ENCODE peak calls at places on chromosome 1, in four cellular contexts. One of them, this sample, is unnamed.

GRCh38 chr1:110463695-110464094 is 12.7 kb downstream of the PROK1 start:
- DNase-seq in transverse colon: no peak
- DNase-seq in body of pancreas: no peak
- DNase-seq in CD4-positive, CD25-positive, alpha-beta regulatory T cell: no peak
- DNase-seq in this sample: no peak

GRCh38 chr1:212432706-212433576 is at the start of gene NENF:
- DNase-seq in body of pancreas: peak; percentile 86
- DNase-seq in transverse colon: peak; percentile 90
- DNase-seq in CD4-positive, CD25-positive, alpha-beta regulatory T cell: peak; percentile 54
- DNase-seq in this sample: peak; percentile 70

GRCh38 chr1:25825605-25826004 is 5.9 kb downstream of the MTFR1L start:
- DNase-seq in body of pancreas: no peak
- DNase-seq in transverse colon: no peak
- DNase-seq in CD4-positive, CD25-positive, alpha-beta regulatory T cell: no peak
- DNase-seq in this sample: no peak

GRCh38 chr1:178580096-178580495 is 67.2 kb downstream of the TEX35 start:
- DNase-seq in CD4-positive, CD25-positive, alpha-beta regulatory T cell: no peak
- DNase-seq in body of pancreas: no peak
- DNase-seq in transverse colon: no peak
- DNase-seq in this sample: no peak

GRCh38 chr1:96966536-96967138 is 245.1 kb downstream of the PTBP2 start:
- DNase-seq in CD4-positive, CD25-positive, alpha-beta regulatory T cell: peak; percentile 46
- DNase-seq in body of pancreas: peak; percentile 71
- DNase-seq in transverse colon: peak; percentile 78
- DNase-seq in this sample: peak; percentile 69

GRCh38 chr1:209751627-209752231 is 4.1 kb upstream of the TRAF3IP3 start:
- DNase-seq in transverse colon: no peak
- DNase-seq in CD4-positive, CD25-positive, alpha-beta regulatory T cell: no peak
- DNase-seq in body of pancreas: no peak
- DNase-seq in this sample: peak; percentile 57

GRCh38 chr1:72705921-72706320 is 423.6 kb upstream of the NEGR1 start:
- DNase-seq in body of pancreas: no peak
- DNase-seq in transverse colon: no peak
- DNase-seq in CD4-positive, CD25-positive, alpha-beta regulatory T cell: no peak
- DNase-seq in this sample: no peak

GRCh38 chr1:29328897-29329775 is 92.8 kb downstream of the PTPRU start:
- DNase-seq in transverse colon: no peak
- DNase-seq in CD4-positive, CD25-positive, alpha-beta regulatory T cell: no peak
- DNase-seq in body of pancreas: no peak
- DNase-seq in this sample: no peak

GRCh38 chr1:28915036-28915895 is 897 bp downstream of the EPB41 start:
- DNase-seq in transverse colon: peak; percentile 45
- DNase-seq in body of pancreas: peak; percentile 32
- DNase-seq in CD4-positive, CD25-positive, alpha-beta regulatory T cell: no peak
- DNase-seq in this sample: peak; percentile 66

GRCh38 chr1:27563407-27564263 is 40.3 kb downstream of the AHDC1 start:
- DNase-seq in body of pancreas: peak; percentile 96
- DNase-seq in transverse colon: peak; percentile 76
- DNase-seq in CD4-positive, CD25-positive, alpha-beta regulatory T cell: no peak
- DNase-seq in this sample: peak; percentile 80

GRCh38 chr1:53947172-53947835 is 1.2 kb downstream of the LRRC42 start:
- DNase-seq in transverse colon: no peak
- DNase-seq in body of pancreas: no peak
- DNase-seq in CD4-positive, CD25-positive, alpha-beta regulatory T cell: no peak
- DNase-seq in this sample: no peak
- H3K4me1 ChIP-seq in transverse colon: peaks cover 10% of the 10 kb centered on the region
- H3K4me1 ChIP-seq in body of pancreas: peaks cover 23% of the 10 kb centered on the region
- H3K4me1 ChIP-seq in CD4-positive, CD25-positive, alpha-beta regulatory T cell: peaks cover 37% of the 10 kb centered on the region
- H3K4me1 ChIP-seq in this sample: peaks cover 4% of the 10 kb centered on the region

GRCh38 chr1:145963218-145964019 is 956 bp downstream of the ANKRD34A start:
- DNase-seq in body of pancreas: no peak
- DNase-seq in transverse colon: no peak
- DNase-seq in CD4-positive, CD25-positive, alpha-beta regulatory T cell: no peak
- DNase-seq in this sample: no peak
- H3K4me1 ChIP-seq in body of pancreas: peaks cover 45% of the 10 kb centered on the region
- H3K4me1 ChIP-seq in transverse colon: peaks cover 21% of the 10 kb centered on the region
- H3K4me1 ChIP-seq in CD4-positive, CD25-positive, alpha-beta regulatory T cell: peaks cover 60% of the 10 kb centered on the region
- H3K4me1 ChIP-seq in this sample: peaks cover 11% of the 10 kb centered on the region

GRCh38 chr1:205517288-205517687 is 12.8 kb downstream of the CDK18 start:
- DNase-seq in transverse colon: no peak
- DNase-seq in CD4-positive, CD25-positive, alpha-beta regulatory T cell: no peak
- DNase-seq in body of pancreas: no peak
- DNase-seq in this sample: no peak

GRCh38 chr1:205516362-205516761 is 11.9 kb downstream of the CDK18 start:
- DNase-seq in transverse colon: no peak
- DNase-seq in CD4-positive, CD25-positive, alpha-beta regulatory T cell: no peak
- DNase-seq in body of pancreas: no peak
- DNase-seq in this sample: no peak

GRCh38 chr1:205518616-205519540 is 14.4 kb downstream of the CDK18 start:
- DNase-seq in body of pancreas: peak; percentile 50
- DNase-seq in CD4-positive, CD25-positive, alpha-beta regulatory T cell: no peak
- DNase-seq in transverse colon: peak; percentile 26
- DNase-seq in this sample: no peak

GRCh38 chr1:205519541-205520131 is 15.2 kb downstream of the CDK18 start:
- DNase-seq in CD4-positive, CD25-positive, alpha-beta regulatory T cell: no peak
- DNase-seq in transverse colon: peak; percentile 35
- DNase-seq in body of pancreas: no peak
- DNase-seq in this sample: no peak

GRCh38 chr1:205517763-205518162 is 13.3 kb downstream of the CDK18 start:
- DNase-seq in CD4-positive, CD25-positive, alpha-beta regulatory T cell: no peak
- DNase-seq in transverse colon: no peak
- DNase-seq in body of pancreas: no peak
- DNase-seq in this sample: no peak
- H3K4me1 ChIP-seq in CD4-positive, CD25-positive, alpha-beta regulatory T cell: no peaks in the 10 kb centered on the region
- H3K4me1 ChIP-seq in transverse colon: peaks cover 32% of the 10 kb centered on the region
- H3K4me1 ChIP-seq in body of pancreas: peaks cover 10% of the 10 kb centered on the region
- H3K4me1 ChIP-seq in this sample: no peaks in the 10 kb centered on the region

GRCh38 chr1:223732993-223733798 is 20.9 kb downstream of the CAPN2 start:
- DNase-seq in body of pancreas: peak; percentile 43
- DNase-seq in transverse colon: no peak
- DNase-seq in CD4-positive, CD25-positive, alpha-beta regulatory T cell: no peak
- DNase-seq in this sample: no peak

GRCh38 chr1:223733898-223734852 is 21.8 kb downstream of the CAPN2 start:
- DNase-seq in transverse colon: peak; percentile 37
- DNase-seq in body of pancreas: peak; percentile 69
- DNase-seq in CD4-positive, CD25-positive, alpha-beta regulatory T cell: no peak
- DNase-seq in this sample: no peak

GRCh38 chr1:223730471-223730870 is 18.1 kb downstream of the CAPN2 start:
- DNase-seq in CD4-positive, CD25-positive, alpha-beta regulatory T cell: no peak
- DNase-seq in body of pancreas: no peak
- DNase-seq in transverse colon: no peak
- DNase-seq in this sample: no peak

GRCh38 chr1:223729906-223730305 is 17.6 kb downstream of the CAPN2 start:
- DNase-seq in body of pancreas: no peak
- DNase-seq in transverse colon: no peak
- DNase-seq in CD4-positive, CD25-positive, alpha-beta regulatory T cell: no peak
- DNase-seq in this sample: no peak

DNA sequence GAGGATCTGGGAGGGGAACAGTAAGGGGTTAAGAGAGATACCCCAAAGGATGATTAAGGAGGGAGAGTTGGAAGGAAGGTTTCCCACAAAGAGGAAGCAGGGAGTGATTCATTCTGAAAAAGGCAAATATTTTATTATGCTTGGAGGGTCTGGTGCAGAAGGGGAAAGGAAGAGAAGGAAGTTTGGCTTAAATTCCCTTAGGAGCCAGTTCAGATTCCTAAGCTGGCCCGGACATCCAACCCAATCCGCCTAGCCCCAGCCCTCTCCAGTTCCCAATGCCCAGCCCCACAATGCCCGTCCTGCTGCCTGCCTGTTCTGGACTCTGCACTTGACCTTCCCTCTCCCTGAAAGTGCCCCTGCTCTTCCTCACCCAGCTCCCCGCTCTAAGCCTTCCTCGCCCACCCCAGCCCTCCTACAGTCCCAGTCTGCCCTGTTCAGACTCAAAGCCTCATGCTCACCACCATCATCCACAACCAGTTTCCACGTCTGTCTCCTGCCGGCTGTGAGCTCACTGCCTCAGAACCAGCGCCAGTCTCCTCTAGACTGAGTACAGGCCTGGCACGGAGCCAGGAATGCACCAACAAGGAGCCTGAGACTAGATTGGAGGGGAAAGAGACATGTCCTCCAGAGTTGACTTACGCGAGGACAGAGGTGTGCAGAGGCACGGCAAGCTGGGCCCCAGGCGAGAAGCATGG is 18.9 kb downstream of the CAPN2 start:
- DNase-seq in body of pancreas: peak; percentile 73
- DNase-seq in transverse colon: peak; percentile 46
- DNase-seq in CD4-positive, CD25-positive, alpha-beta regulatory T cell: no peak
- DNase-seq in this sample: no peak
- H3K4me1 ChIP-seq in body of pancreas: peaks cover 54% of the 10 kb centered on the region
- H3K4me1 ChIP-seq in transverse colon: peaks cover 23% of the 10 kb centered on the region
- H3K4me1 ChIP-seq in CD4-positive, CD25-positive, alpha-beta regulatory T cell: peaks cover 28% of the 10 kb centered on the region
- H3K4me1 ChIP-seq in this sample: peaks cover 51% of the 10 kb centered on the region

GRCh38 chr1:186762653-186763052 is 66.1 kb upstream of the PLA2G4A start:
- DNase-seq in body of pancreas: no peak
- DNase-seq in transverse colon: no peak
- DNase-seq in CD4-positive, CD25-positive, alpha-beta regulatory T cell: no peak
- DNase-seq in this sample: no peak
- H3K4me1 ChIP-seq in body of pancreas: no peaks in the 10 kb centered on the region
- H3K4me1 ChIP-seq in transverse colon: no peaks in the 10 kb centered on the region
- H3K4me1 ChIP-seq in CD4-positive, CD25-positive, alpha-beta regulatory T cell: no peaks in the 10 kb centered on the region
- H3K4me1 ChIP-seq in this sample: no peaks in the 10 kb centered on the region

GRCh38 chr1:1630191-1630964 is 1.6 kb upstream of the MMP23B start:
- DNase-seq in transverse colon: peak; percentile 86
- DNase-seq in CD4-positive, CD25-positive, alpha-beta regulatory T cell: peak; percentile 91
- DNase-seq in body of pancreas: peak; percentile 46
- DNase-seq in this sample: peak; percentile 95
- H3K4me1 ChIP-seq in transverse colon: peaks cover 6% of the 10 kb centered on the region
- H3K4me1 ChIP-seq in CD4-positive, CD25-positive, alpha-beta regulatory T cell: peaks cover 29% of the 10 kb centered on the region
- H3K4me1 ChIP-seq in body of pancreas: peaks cover 7% of the 10 kb centered on the region
- H3K4me1 ChIP-seq in this sample: peaks cover 10% of the 10 kb centered on the region

DNA sequence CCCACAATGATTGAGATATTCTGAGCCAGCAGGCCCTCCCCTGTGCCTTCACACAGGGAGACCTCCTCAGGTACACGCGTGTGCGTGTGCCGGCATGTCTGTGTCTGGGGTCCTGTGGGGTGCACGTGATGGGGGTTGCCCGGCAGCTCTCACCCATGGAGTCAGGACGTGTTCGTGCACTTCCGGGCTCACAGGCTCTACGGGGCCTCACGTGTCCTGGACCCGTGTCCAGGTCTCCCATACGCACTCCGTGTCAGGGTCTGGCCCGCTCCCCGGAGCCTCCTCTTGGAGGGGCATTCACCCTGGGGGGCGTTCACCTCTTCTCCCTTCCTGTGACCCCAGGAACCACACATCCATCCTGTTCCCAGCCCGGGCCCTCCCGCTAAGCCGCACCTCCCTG is 13.1 kb downstream of the SAMD11 start:
- DNase-seq in transverse colon: no peak
- DNase-seq in CD4-positive, CD25-positive, alpha-beta regulatory T cell: no peak
- DNase-seq in body of pancreas: no peak
- DNase-seq in this sample: no peak
- H3K4me1 ChIP-seq in transverse colon: peaks cover 21% of the 10 kb centered on the region
- H3K4me1 ChIP-seq in CD4-positive, CD25-positive, alpha-beta regulatory T cell: peaks cover 16% of the 10 kb centered on the region
- H3K4me1 ChIP-seq in body of pancreas: peaks cover 36% of the 10 kb centered on the region
- H3K4me1 ChIP-seq in this sample: peaks cover 32% of the 10 kb centered on the region